ENCODE peak calls at places on chromosomes 5 and 9, in nine cellular contexts. U is HCT116, Q is SK-N-SH, D is A549, S is endothelial cell of umbilical vein, P is HepG2, X is H1, L is K562, W is GM12878. A is an unnamed sample.

GRCh38 chr9:31840702-31841101 is 543.7 kb upstream of the ACO1 start:
- DNase-seq in U (no peak), Q (no peak), D (no peak), S (no peak), P (no peak), X (no peak), L (no peak), W (no peak), A (no peak)

GRCh38 chr5:57902035-57902434 is 419.4 kb upstream of the ACTBL2 start:
- DNase-seq in U (no peak), Q (no peak), D (no peak), S (no peak), P (no peak), X (no peak), L (no peak), W (no peak), A (no peak)

GRCh38 chr5:56264417-56265025 is 31.4 kb upstream of the ANKRD55 start:
- DNase-seq in U (peak; percentile 61), Q (peak; percentile 56), D (peak; percentile 71), S (no peak), P (peak; percentile 59), X (peak; percentile 67), L (peak; percentile 57), W (no peak), A (peak; percentile 65)

GRCh38 chr9:69421908-69422801 is 97.1 kb downstream of the ENTREP1 start:
- DNase-seq in U (peak; percentile 47), Q (peak; percentile 81), D (peak; percentile 62), S (peak; percentile 66), P (peak; percentile 48), X (peak; percentile 38), L (peak; percentile 58), W (no peak), A (peak; percentile 51)

GRCh38 chr9:131191857-131192256 is 66.5 kb downstream of the NUP214 start:
- DNase-seq in U (no peak), Q (no peak), D (no peak), S (no peak), P (no peak), X (no peak), L (no peak), W (no peak), A (no peak)

GRCh38 chr5:95621839-95622629 is 2.1 kb downstream of the GPR150 start:
- DNase-seq in U (no peak), Q (no peak), D (no peak), S (no peak), P (no peak), X (no peak), L (no peak), W (no peak), A (peak; percentile 59)

GRCh38 chr5:81070561-81070960 is 110.4 kb downstream of the RASGRF2 start:
- DNase-seq in U (no peak), Q (no peak), D (no peak), S (no peak), P (no peak), X (no peak), L (no peak), W (no peak), A (no peak)

GRCh38 chr9:893843-894420 is 52.4 kb downstream of the DMRT1 start:
- DNase-seq in U (peak; percentile 46), Q (peak; percentile 56), D (peak; percentile 74), S (peak; percentile 34), P (peak; percentile 56), X (peak; percentile 10), L (peak; percentile 49), W (peak; percentile 91), A (peak; percentile 91)

GRCh38 chr9:124518116-124518515 is 10.9 kb upstream of the NR5A1 start:
- DNase-seq in U (no peak), Q (no peak), D (no peak), S (no peak), P (no peak), X (no peak), L (no peak), W (no peak), A (no peak)

GRCh38 chr9:124520206-124520596 is 13.0 kb upstream of the NR5A1 start:
- DNase-seq in U (no peak), Q (no peak), D (no peak), S (no peak), P (peak; percentile 93), X (no peak), L (no peak), W (no peak), A (no peak)

GRCh38 chr9:124517600-124517999 is 10.4 kb upstream of the NR5A1 start:
- DNase-seq in U (no peak), Q (no peak), D (no peak), S (no peak), P (no peak), X (no peak), L (no peak), W (no peak), A (no peak)

GRCh38 chr9:124522121-124523098 is 15.2 kb upstream of the NR5A1 start:
- DNase-seq in U (peak; percentile 8), Q (no peak), D (peak; percentile 29), S (no peak), P (no peak), X (no peak), L (no peak), W (no peak), A (no peak)

GRCh38 chr9:124521142-124521541 is 13.9 kb upstream of the NR5A1 start:
- DNase-seq in U (no peak), Q (no peak), D (no peak), S (no peak), P (no peak), X (no peak), L (no peak), W (no peak), A (no peak)
- TF ChIP-seq CTCF in U (no peak), Q (no peak), D (no peak), S (no peak), P (no peak), X (no peak), L (no peak), W (no peak), A (no peak)

GRCh38 chr9:36029765-36030528 is 6.8 kb upstream of the RECK start:
- DNase-seq in U (no peak), Q (no peak), D (peak; percentile 40), S (no peak), P (no peak), X (no peak), L (no peak), W (no peak), A (peak; percentile 68)
- TF ChIP-seq MAX in U (no peak), Q (peak; percentile 58), D (no peak), S (no peak), P (no peak), X (no peak), L (no peak), W (no peak), A (no peak)

GRCh38 chr5:179793470-179794139 is at the start of gene LTC4S:
- DNase-seq in U (no peak), Q (no peak), D (no peak), S (peak; percentile 52), P (no peak), X (no peak), L (no peak), W (no peak), A (peak; percentile 97)
- H3K4me3 ChIP-seq in U (peak within 1 kb of the TSS; percentile 84), Q (no peak within 1 kb of the TSS), D (no peak within 1 kb of the TSS), S (no peak within 1 kb of the TSS), P (no peak within 1 kb of the TSS), X (no peak within 1 kb of the TSS), L (no peak within 1 kb of the TSS), W (no peak within 1 kb of the TSS), A (peak within 1 kb of the TSS; percentile 66)

DNA sequence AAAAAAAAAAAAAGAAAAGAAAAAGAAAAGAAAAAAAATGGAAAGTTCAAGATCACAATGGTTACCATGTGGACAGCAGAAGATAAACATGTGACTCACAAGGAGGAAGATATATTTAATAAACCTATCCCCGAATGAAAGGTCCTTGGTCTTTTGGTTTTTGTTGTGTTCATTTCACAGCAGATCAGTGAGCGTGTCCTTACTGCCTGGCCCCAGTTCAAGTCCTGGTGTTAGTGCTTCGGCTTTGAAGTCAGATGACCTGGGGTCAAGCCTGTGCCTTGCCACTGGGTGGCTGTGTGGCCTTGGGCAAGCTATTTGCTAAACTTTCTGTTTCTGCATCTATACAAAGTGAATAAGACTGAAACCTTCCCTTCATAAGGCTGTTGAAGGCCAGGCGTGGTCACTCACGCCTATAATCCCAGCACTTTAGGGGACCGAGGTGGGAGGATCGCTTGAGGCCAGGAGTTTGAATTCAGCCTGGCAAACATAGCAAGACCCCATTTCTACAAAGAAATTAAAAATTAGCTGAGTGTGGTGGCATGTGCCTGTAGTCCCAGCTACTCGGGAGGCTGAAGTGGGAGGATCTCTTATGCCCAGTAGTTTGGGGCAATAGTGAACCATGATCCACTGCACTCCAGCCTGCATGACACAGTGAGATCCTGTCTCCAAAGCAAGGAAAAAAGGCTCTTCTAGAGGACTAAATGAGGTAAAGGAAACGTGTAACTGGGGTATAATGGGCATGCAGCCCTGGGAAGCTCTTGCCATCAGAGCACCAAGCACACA is 94.5 kb upstream of the SPATA31D4 start:
- DNase-seq in U (no peak), Q (no peak), D (peak; percentile 29), S (peak; percentile 62), P (peak; percentile 72), X (no peak), L (no peak), W (no peak), A (no peak)
- TF ChIP-seq CTCF in U (no peak), Q (no peak), D (no peak), S (no peak), P (peak; percentile 69), X (no peak), L (no peak), W (no peak), A (no peak)

DNA sequence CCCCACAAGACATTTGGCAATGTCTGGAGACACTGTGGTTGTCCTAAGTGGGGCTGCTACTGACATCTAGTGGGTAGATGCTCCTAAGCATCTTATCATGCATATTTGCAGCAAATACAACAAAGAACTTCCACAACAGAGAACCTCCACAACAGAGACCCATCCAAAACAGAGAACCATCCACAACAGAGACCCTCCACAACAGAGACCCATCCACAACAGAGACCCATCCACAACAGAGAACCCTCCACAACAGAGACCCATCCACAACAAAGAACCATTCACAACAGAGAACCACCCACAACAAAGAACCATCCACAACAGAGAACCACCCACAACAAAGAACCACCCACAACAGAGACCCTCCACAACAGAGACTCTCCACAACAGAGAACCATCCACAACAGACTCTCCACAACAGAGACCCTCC is 32.8 kb downstream of the ARPC5L start:
- DNase-seq in U (peak; percentile 10), Q (no peak), D (peak; percentile 59), S (peak; percentile 57), P (peak; percentile 12), X (no peak), L (no peak), W (no peak), A (peak; percentile 76)
- TF ChIP-seq MAX in U (no peak), Q (no peak), D (no peak), S (no peak), P (no peak), X (no peak), L (no peak), W (no peak), A (no peak)

DNA sequence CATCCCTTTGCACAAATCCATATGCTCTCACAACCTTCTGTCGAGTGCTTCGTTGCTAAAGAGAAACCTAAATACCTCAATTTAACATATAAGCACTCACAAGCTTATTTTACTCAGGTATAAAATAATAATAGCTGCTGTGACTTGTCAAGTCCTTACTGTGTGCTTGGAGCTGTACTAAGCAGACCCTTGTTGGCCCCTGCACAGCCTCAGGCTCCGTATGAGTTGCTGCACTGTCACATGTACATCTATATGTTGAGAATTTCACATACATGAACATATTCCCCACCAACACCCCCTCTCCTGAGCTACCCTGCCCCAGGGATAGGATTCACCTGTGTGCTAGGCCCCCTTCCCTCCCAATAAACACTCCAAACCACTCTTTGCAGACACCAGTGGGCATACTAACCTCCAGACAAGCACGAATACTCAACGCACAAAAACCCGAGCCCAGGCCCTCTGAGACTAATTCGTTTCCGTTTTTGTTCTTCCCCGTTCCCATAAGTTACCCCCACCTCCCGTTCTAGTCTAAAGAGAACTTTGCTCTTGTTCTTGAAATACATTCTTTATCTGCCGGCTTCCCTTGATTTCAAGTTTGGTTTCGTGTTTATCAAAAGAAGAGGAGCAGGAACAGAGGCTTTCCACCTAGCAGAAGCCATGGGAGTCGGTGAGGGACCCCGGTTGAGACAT is 3.6 kb downstream of the HAND1 start:
- DNase-seq in U (no peak), Q (no peak), D (no peak), S (no peak), P (no peak), X (no peak), L (no peak), W (no peak), A (no peak)
- H3K4me3 ChIP-seq in U (no peak overlapping the region), Q (no peak overlapping the region), D (no peak overlapping the region), S (no peak overlapping the region), P (no peak overlapping the region), X (no peak overlapping the region), L (no peak overlapping the region), W (no peak overlapping the region), A (no peak overlapping the region)

A was measured in NB4.